ENCODE peak calls at places on chromosomes 13 and 19, in seven cellular contexts. I, Y, Q, B, U, C and R are unnamed samples.

GRCh38 chr19:11570039-11570462 is 7.4 kb downstream of the ACP5 start:
- DNase-seq in U (no peak), Q (no peak), Y (no peak), I (no peak), C (no peak), B (no peak), R (peak)

GRCh38 chr13:94192576-94192975 is 286.9 kb downstream of the DCT start:
- DNase-seq in B (no peak), U (no peak), I (peak), C (no peak), Y (no peak), Q (no peak), R (no peak)

GRCh38 chr13:30585748-30586262 is 31.9 kb upstream of the USPL1 start:
- DNase-seq in Q (no peak), Y (peak), C (no peak), B (no peak), I (no peak), U (no peak), R (no peak)

GRCh38 chr13:106114981-106115554 is 420.4 kb downstream of the EFNB2 start:
- DNase-seq in Y (no peak), C (no peak), B (no peak), I (no peak), U (no peak), Q (no peak), R (no peak)

GRCh38 chr19:35560677-35561076 is 2.8 kb downstream of the ATP4A start:
- DNase-seq in C (no peak), Y (no peak), I (no peak), U (no peak), Q (no peak), B (no peak), R (no peak)

GRCh38 chr13:111153977-111154332 is 38.8 kb downstream of the ARHGEF7 start:
- DNase-seq in B (no peak), Y (no peak), I (peak), Q (no peak), U (no peak), C (no peak), R (no peak)

GRCh38 chr19:38448225-38448624 is 14.7 kb downstream of the RYR1 start:
- DNase-seq in B (no peak), I (no peak), U (no peak), C (no peak), Y (no peak), Q (no peak), R (no peak)

GRCh38 chr19:30112171-30112570 is 170.1 kb downstream of the URI1 start:
- DNase-seq in C (no peak), Q (no peak), I (no peak), U (no peak), B (no peak), Y (no peak), R (no peak)

GRCh38 chr13:61286148-61286745 is 129.4 kb downstream of the PCDH20 start:
- DNase-seq in B (no peak), I (peak), U (no peak), Q (no peak), Y (no peak), C (peak), R (peak)

GRCh38 chr13:114112231-114112825 is 20.1 kb downstream of the RASA3 start:
- DNase-seq in Y (no peak), U (no peak), Q (no peak), I (no peak), B (no peak), C (no peak), R (no peak)

GRCh38 chr13:93655132-93655531 is 428.5 kb downstream of the GPC6 start:
- DNase-seq in Y (no peak), B (no peak), C (no peak), I (no peak), Q (no peak), U (no peak), R (no peak)

GRCh38 chr19:50398675-50399367 is 14.7 kb downstream of the POLD1 start:
- DNase-seq in B (no peak), Y (no peak), U (no peak), Q (no peak), C (no peak), I (no peak), R (no peak)

GRCh38 chr13:101512650-101513049 is 60.2 kb downstream of the ITGBL1 start:
- DNase-seq in I (no peak), Q (no peak), Y (peak), B (no peak), U (no peak), C (no peak), R (no peak)

GRCh38 chr13:51689597-51689996 is 105.3 kb downstream of the WDFY2 start:
- DNase-seq in C (no peak), Y (no peak), B (no peak), Q (no peak), U (no peak), I (no peak), R (no peak)